ENCODE peak calls at places on chromosomes 1 and 21, in ten cellular contexts. V is NCI-H1694; O is mucosa of descending colon; E is kidney; R is Caki2; I is posterior vena cava; G is spleen; M is psoas muscle; H is lung microvascular endothelial cell; D is stimulated activated CD4-positive, alpha-beta T cell treated with anti-CD3 and anti-CD28 coated beads, Interleukin-1b, Interleukin-23, amount 100 ng/mL, for 48 hours. X is an unnamed sample.

GRCh38 chr1:208113036-208113435 is 131.1 kb downstream of the PLXNA2 start:
- DNase-seq in E (no peak), H (no peak), M (no peak), D (no peak), G (no peak), R (no peak), O (no peak), V (no peak), I (no peak), X (no peak)

GRCh38 chr1:26705788-26706237 is 10.0 kb downstream of the ARID1A start:
- DNase-seq in D (no peak), R (peak), G (no peak), I (no peak), O (no peak), M (no peak), V (no peak), E (no peak), H (peak), X (no peak)

GRCh38 chr1:147669475-147670318 is 627 bp downstream of the ACP6 start:
- DNase-seq in I (no peak), V (no peak), G (peak), R (peak), M (peak), D (peak), O (peak), E (peak), H (peak), X (peak)

GRCh38 chr1:213988639-213989070 is 882 bp downstream of the PROX1 start:
- DNase-seq in G (no peak), D (no peak), I (no peak), R (no peak), V (no peak), O (no peak), E (no peak), M (no peak), H (peak), X (no peak)

GRCh38 chr1:58764294-58764978 is 19.4 kb downstream of the JUN start:
- DNase-seq in E (no peak), I (no peak), O (no peak), M (no peak), D (no peak), H (peak), R (no peak), G (no peak), V (no peak), X (no peak)

GRCh38 chr1:59691261-59691660 is 123.5 kb upstream of the HOOK1 start:
- DNase-seq in E (no peak), G (no peak), V (no peak), H (no peak), I (no peak), O (no peak), R (no peak), D (no peak), M (peak), X (no peak)

GRCh38 chr1:244365821-244366220 is 85.9 kb downstream of the ADSS2 start:
- DNase-seq in R (no peak), E (peak), I (no peak), H (no peak), D (no peak), G (no peak), O (no peak), M (no peak), V (no peak), X (no peak)

GRCh38 chr21:45309541-45310381 is 22.1 kb upstream of the POFUT2 start:
- DNase-seq in H (peak), O (peak), M (peak), I (peak), E (peak), D (no peak), V (no peak), R (no peak), G (peak), X (no peak)

GRCh38 chr1:145963218-145964019 is 956 bp downstream of the ANKRD34A start:
- DNase-seq in G (no peak), I (no peak), H (peak), O (no peak), M (no peak), R (peak), D (no peak), E (no peak), V (no peak), X (no peak)

GRCh38 chr1:101162736-101163405 is 73.9 kb upstream of the S1PR1 start:
- DNase-seq in E (no peak), H (peak), G (no peak), V (no peak), D (no peak), I (no peak), R (no peak), M (no peak), O (no peak), X (no peak)

GRCh38 chr1:39165049-39165448 is 39.4 kb upstream of the MACF1 start:
- DNase-seq in E (no peak), H (peak), R (no peak), V (no peak), O (no peak), G (no peak), I (no peak), D (no peak), M (no peak), X (no peak)

GRCh38 chr21:40299441-40299840 is 432.2 kb downstream of the PCP4 start:
- DNase-seq in M (no peak), D (no peak), G (no peak), E (no peak), O (no peak), V (no peak), H (no peak), R (no peak), I (no peak), X (no peak)

GRCh38 chr1:14328687-14329086 is 269.8 kb upstream of the KAZN start:
- DNase-seq in H (no peak), V (no peak), G (no peak), O (no peak), D (no peak), R (no peak), M (no peak), E (no peak), I (no peak), X (no peak)

GRCh38 chr1:77757616-77758015 is 2.0 kb downstream of the USP33 start:
- DNase-seq in E (no peak), G (no peak), O (no peak), D (no peak), M (no peak), H (no peak), R (no peak), I (no peak), V (no peak), X (no peak)

X was measured in activated CD4-positive, alpha-beta memory T cell treated with anti-CD3 and anti-CD28 coated beads for 36 hours.